ENCODE peak calls at places on chromosome 2, in nine cellular contexts. T is Peyer's patch, V is HL-60, G is WERI-Rb-1, N is cardiac muscle cell, L is RWPE1, U is A549, E is A673, K is endothelial cell of umbilical vein. C is an unnamed sample.

GRCh38 chr2:151162185-151162584 is 99.5 kb downstream of the RBM43 start:
- DNase-seq in T (no peak), V (no peak), G (no peak), N (peak; percentile 11), L (no peak), U (no peak), E (peak; percentile 51), K (peak; percentile 28), C (no peak)

GRCh38 chr2:85324639-85325465 is 2.9 kb downstream of the TGOLN2 start:
- DNase-seq in T (peak; percentile 82), V (no peak), G (no peak), N (no peak), L (no peak), U (no peak), E (no peak), K (peak; percentile 55), C (no peak)

GRCh38 chr2:163778045-163778753 is 42.4 kb upstream of the FIGN start:
- DNase-seq in T (no peak), V (no peak), G (no peak), N (no peak), L (peak; percentile 79), U (peak; percentile 15), E (peak; percentile 26), K (peak; percentile 68), C (no peak)

GRCh38 chr2:99692785-99693184 is 203.0 kb upstream of the REV1 start:
- DNase-seq in T (no peak), V (no peak), G (peak; percentile 32), N (no peak), L (no peak), U (no peak), E (no peak), K (no peak), C (no peak)

GRCh38 chr2:231357931-231358330 is 37.6 kb upstream of the B3GNT7 start:
- DNase-seq in T (no peak), V (no peak), G (no peak), N (no peak), L (no peak), U (no peak), E (no peak), K (no peak), C (no peak)

GRCh38 chr2:237581751-237582746 is 8.5 kb downstream of the RAB17 start:
- DNase-seq in T (peak; percentile 69), V (no peak), G (peak; percentile 73), N (peak; percentile 75), L (no peak), U (no peak), E (peak; percentile 63), K (peak; percentile 79), C (peak; percentile 55)

GRCh38 chr2:212711851-212712250 is 173.2 kb upstream of the ERBB4 start:
- DNase-seq in T (no peak), V (no peak), G (no peak), N (no peak), L (peak; percentile 59), U (no peak), E (no peak), K (no peak), C (no peak)

GRCh38 chr2:196613302-196613701 is 26.2 kb upstream of the CCDC150 start:
- DNase-seq in T (no peak), V (no peak), G (no peak), N (no peak), L (no peak), U (no peak), E (no peak), K (no peak), C (no peak)

GRCh38 chr2:218659258-218659987 is at the start of the genes BCS1L and ZNF142:
- DNase-seq in T (peak; percentile 97), V (peak; percentile 91), G (peak; percentile 96), N (peak; percentile 91), L (peak; percentile 95), U (peak; percentile 92), E (peak; percentile 98), K (peak; percentile 88), C (peak; percentile 95)

GRCh38 chr2:203330434-203330833 is 2.2 kb downstream of the ABI2 start:
- DNase-seq in T (no peak), V (no peak), G (no peak), N (no peak), L (peak; percentile 24), U (peak; percentile 16), E (peak; percentile 29), K (no peak), C (no peak)

GRCh38 chr2:1546023-1546591 is 132.8 kb downstream of the TPO start:
- DNase-seq in T (no peak), V (peak; percentile 28), G (peak; percentile 61), N (peak; percentile 60), L (peak; percentile 71), U (peak; percentile 69), E (peak; percentile 68), K (peak; percentile 25), C (peak; percentile 76)

GRCh38 chr2:145919507-145919906 is 1399.6 kb upstream of the ZEB2 start:
- DNase-seq in T (no peak), V (no peak), G (no peak), N (no peak), L (no peak), U (no peak), E (peak; percentile 31), K (peak; percentile 9), C (no peak)

DNA sequence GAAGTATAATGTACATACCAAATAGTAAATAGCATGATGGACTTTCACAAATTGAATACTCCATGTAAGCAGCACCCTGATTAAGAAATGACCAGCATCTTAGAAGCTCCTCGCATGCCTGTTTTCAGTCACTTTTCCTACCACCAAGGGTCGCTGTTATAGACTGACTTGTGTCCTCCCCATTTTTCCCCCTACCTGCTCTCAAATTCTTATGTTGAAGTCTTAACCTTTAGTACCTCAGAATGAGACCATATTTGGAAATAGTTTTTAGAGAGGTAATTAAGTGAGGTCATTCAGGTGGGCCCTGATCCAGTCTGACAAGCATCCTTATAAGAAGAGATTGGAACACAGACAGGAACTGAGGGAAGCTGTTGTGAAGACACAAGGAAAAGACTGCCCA is 125.9 kb downstream of the LYPD6 start:
- DNase-seq in T (no peak), V (no peak), G (no peak), N (no peak), L (no peak), U (no peak), E (no peak), K (no peak), C (no peak)
- TF ChIP-seq CTCF in T (no peak), V (no peak), G (no peak), N (no peak), L (no peak), U (no peak), E (no peak), K (no peak), C (no peak)

GRCh38 chr2:101151859-101152194 is 645 bp upstream of the TBC1D8 start:
- DNase-seq in T (peak; percentile 50), V (no peak), G (no peak), N (peak; percentile 17), L (no peak), U (no peak), E (peak; percentile 18), K (no peak), C (no peak)

GRCh38 chr2:101153811-101154210 is 2.6 kb upstream of the TBC1D8 start:
- DNase-seq in T (no peak), V (no peak), G (peak; percentile 71), N (peak; percentile 25), L (no peak), U (no peak), E (no peak), K (no peak), C (no peak)

GRCh38 chr2:101151141-101151858 is at the start of gene TBC1D8:
- DNase-seq in T (peak; percentile 91), V (peak; percentile 73), G (peak; percentile 92), N (peak; percentile 94), L (peak; percentile 88), U (peak; percentile 80), E (peak; percentile 89), K (peak; percentile 75), C (peak; percentile 95)

GRCh38 chr2:101152195-101153076 is 1.3 kb upstream of the TBC1D8 start:
- DNase-seq in T (peak; percentile 84), V (no peak), G (peak; percentile 67), N (peak; percentile 72), L (peak; percentile 63), U (peak; percentile 57), E (peak; percentile 28), K (peak; percentile 79), C (peak; percentile 42)

GRCh38 chr2:101153077-101153707 is 2.0 kb upstream of the TBC1D8 start:
- DNase-seq in T (no peak), V (no peak), G (peak; percentile 44), N (no peak), L (no peak), U (no peak), E (no peak), K (no peak), C (no peak)
- TF ChIP-seq CTCF in T (no peak), V (no peak), G (no peak), N (no peak), L (peak; percentile 40), U (no peak), E (no peak), K (no peak), C (no peak)

DNA sequence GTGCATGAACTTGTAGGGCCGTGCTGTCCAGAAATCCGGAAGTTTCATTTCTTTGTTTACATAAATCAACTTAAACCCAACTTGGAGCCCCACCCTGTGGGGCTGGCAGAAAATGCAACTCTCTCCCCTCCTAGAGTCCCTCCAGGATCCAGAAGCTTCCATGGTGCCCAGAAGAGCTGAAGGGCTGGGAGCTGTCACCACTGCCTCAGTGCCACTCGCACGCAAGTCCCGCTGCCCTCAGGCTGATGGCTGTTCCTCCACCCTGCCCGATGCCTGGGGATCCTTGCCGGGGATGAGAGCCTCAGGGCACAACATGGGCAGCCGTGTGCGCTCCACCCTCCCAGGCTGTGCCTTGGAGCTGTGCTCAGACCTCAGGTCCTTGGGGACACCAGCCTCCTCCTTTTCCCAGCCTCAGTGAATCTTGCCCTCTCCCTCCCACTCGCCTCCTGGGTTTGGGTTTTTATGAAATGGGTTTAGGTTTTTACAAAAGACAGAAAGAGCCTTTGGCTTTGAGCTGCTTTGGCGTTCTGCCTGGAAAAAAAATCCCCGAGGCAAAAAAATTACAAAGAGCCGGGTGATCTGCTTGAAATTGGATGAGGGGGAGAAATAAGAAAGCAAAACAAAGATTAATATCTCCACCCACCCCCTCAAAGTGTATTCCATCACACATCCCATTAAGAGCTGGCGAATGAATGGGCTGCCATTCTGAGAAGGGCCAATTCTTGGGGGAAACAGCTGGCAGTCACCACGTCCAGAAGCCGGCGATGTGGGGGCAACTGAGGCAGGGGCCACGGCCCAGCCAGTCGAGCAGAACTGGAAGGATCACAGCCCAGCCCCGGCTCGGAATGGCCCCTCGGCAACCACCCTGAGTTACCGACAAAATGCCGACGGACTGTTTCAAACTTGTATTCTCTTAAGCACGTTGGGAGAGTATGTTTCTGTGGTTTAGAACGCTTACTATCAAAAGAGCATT is 155.4 kb downstream of the TWIST2 start:
- DNase-seq in T (peak; percentile 43), V (no peak), G (no peak), N (no peak), L (peak; percentile 18), U (no peak), E (peak; percentile 59), K (no peak), C (no peak)
- TF ChIP-seq CTCF in T (no peak), V (no peak), G (no peak), N (peak; percentile 35), L (no peak), U (no peak), E (no peak), K (no peak), C (no peak)

DNA sequence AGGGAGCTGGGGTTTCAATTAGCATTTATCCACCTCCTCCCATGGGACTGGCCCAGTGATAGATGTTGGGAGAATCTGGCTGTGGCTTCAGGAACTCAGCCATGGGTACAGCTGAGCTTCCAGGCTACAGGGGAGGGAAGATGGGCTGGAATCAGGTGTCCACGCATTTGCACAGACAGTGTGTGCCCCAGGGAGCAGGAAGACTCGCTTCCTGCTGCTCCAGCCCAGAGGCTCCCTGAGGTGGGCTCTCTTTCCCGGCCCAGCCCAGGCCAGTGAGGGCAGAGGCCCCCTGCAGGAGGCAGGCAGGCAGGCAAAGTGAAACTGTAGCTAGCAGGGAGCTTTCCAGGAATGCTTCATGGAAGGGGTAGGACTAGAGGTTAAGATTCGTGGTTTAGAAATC is 28.7 kb downstream of the DYSF start:
- DNase-seq in T (no peak), V (no peak), G (no peak), N (no peak), L (no peak), U (no peak), E (no peak), K (no peak), C (no peak)
- TF ChIP-seq CTCF in T (no peak), V (no peak), G (peak; percentile 29), N (peak; percentile 19), L (no peak), U (no peak), E (no peak), K (no peak), C (no peak)

C was measured in glutamatergic neuron.